ENCODE peak calls at places on chromosomes 16 and 17, in four cellular contexts. U is NCI-H1436; P is activated CD4-positive, CD25-positive, alpha-beta regulatory T cell; D is esophagus squamous epithelium. O is an unnamed sample.

GRCh38 chr17:57016764-57017116 is 38.8 kb downstream of the SCPEP1 start:
- DNase-seq in U (no peak), P (no peak), D (no peak), O (no peak)

GRCh38 chr17:58330997-58331814 is 2.6 kb upstream of the TSPOAP1 start:
- DNase-seq in P (peak; percentile 56), D (no peak), U (no peak), O (peak; percentile 85)

GRCh38 chr17:68972119-68972704 is 17.0 kb upstream of the ABCA8 start:
- DNase-seq in P (no peak), U (peak; percentile 28), D (no peak), O (no peak)

GRCh38 chr16:73046484-73047214 is 1.3 kb downstream of the ZFHX3 start:
- DNase-seq in P (no peak), D (no peak), U (no peak), O (no peak)

GRCh38 chr17:82213251-82214011 is 789 bp upstream of the CCDC57 start:
- DNase-seq in U (no peak), D (no peak), P (no peak), O (peak; percentile 78)

GRCh38 chr16:57315401-57315800 is 30.9 kb upstream of the PLLP start:
- DNase-seq in D (no peak), P (no peak), U (no peak), O (no peak)

GRCh38 chr17:17060001-17060929 is 18.0 kb downstream of the MPRIP start:
- DNase-seq in U (no peak), D (no peak), P (no peak), O (no peak)

GRCh38 chr16:31507929-31508705 is at the start of gene RUSF1:
- DNase-seq in D (peak; percentile 63), P (peak; percentile 57), U (peak; percentile 75), O (peak; percentile 91)

GRCh38 chr17:77444653-77445029 is 303.9 kb downstream of the SEC14L1 start:
- DNase-seq in D (no peak), P (no peak), U (no peak), O (no peak)

GRCh38 chr16:61149709-61150108 is 886.5 kb downstream of the CDH8 start:
- DNase-seq in D (no peak), U (no peak), P (no peak), O (no peak)

GRCh38 chr17:48738424-48738802 is 9.9 kb upstream of the HOXB13 start:
- DNase-seq in U (no peak), D (no peak), P (no peak), O (no peak)

GRCh38 chr17:57485916-57486315 is 229.6 kb downstream of the MSI2 start:
- DNase-seq in D (no peak), U (no peak), P (no peak), O (no peak)

GRCh38 chr17:2383628-2384167 is 17.2 kb downstream of the MNT start:
- DNase-seq in D (no peak), U (no peak), P (no peak), O (no peak)

GRCh38 chr16:82967424-82967823 is 340.7 kb downstream of the CDH13 start:
- DNase-seq in P (no peak), U (no peak), D (no peak), O (no peak)

GRCh38 chr17:31918701-31919128 is 17.2 kb upstream of the UTP6 start:
- DNase-seq in U (no peak), D (no peak), P (no peak), O (no peak)

GRCh38 chr16:78288915-78289314 is 189.5 kb downstream of the WWOX start:
- DNase-seq in P (no peak), U (no peak), D (no peak), O (no peak)

GRCh38 chr16:87582221-87582965 is 19.9 kb upstream of the JPH3 start:
- DNase-seq in D (no peak), P (no peak), U (no peak), O (no peak)

GRCh38 chr17:7124923-7125322 is 10.3 kb upstream of the ASGR2 start:
- DNase-seq in D (no peak), U (no peak), P (no peak), O (no peak)

GRCh38 chr17:61063528-61063927 is 336.1 kb upstream of the TBX2 start:
- DNase-seq in P (no peak), D (no peak), U (no peak), O (no peak)

GRCh38 chr16:29900888-29901606 is 759 bp downstream of the ASPHD1 start:
- DNase-seq in D (no peak), U (no peak), P (no peak), O (no peak)

GRCh38 chr16:65524997-65525396 is 403.1 kb upstream of the CDH11 start:
- DNase-seq in D (no peak), U (no peak), P (no peak), O (no peak)

GRCh38 chr16:86195863-86196630 is 297.1 kb downstream of the IRF8 start:
- DNase-seq in D (no peak), P (no peak), U (no peak), O (no peak)

GRCh38 chr17:37182786-37183185 is 193.0 kb upstream of the C17orf78 start:
- DNase-seq in D (no peak), P (no peak), U (no peak), O (no peak)

GRCh38 chr16:63461248-63461841 is 1425.1 kb upstream of the CDH8 start:
- DNase-seq in U (no peak), D (no peak), P (no peak), O (no peak)

GRCh38 chr17:17822189-17822978 is 14.4 kb downstream of the SREBF1 start:
- DNase-seq in D (no peak), U (no peak), P (no peak), O (no peak)

GRCh38 chr16:59164461-59164860 is 430.3 kb upstream of the GOT2 start:
- DNase-seq in U (no peak), P (no peak), D (no peak), O (no peak)

GRCh38 chr16:50360033-50360778 is 8.6 kb downstream of the BRD7 start:
- DNase-seq in U (no peak), D (no peak), P (no peak), O (no peak)

GRCh38 chr17:43530303-43531081 is 15.6 kb downstream of the ETV4 start:
- DNase-seq in U (peak; percentile 78), P (no peak), D (no peak), O (no peak)

GRCh38 chr17:71975998-71976649 is 144.7 kb upstream of the SOX9 start:
- DNase-seq in D (no peak), U (no peak), P (no peak), O (no peak)

GRCh38 chr17:32742686-32743538 is 134.0 kb downstream of the MYO1D start:
- DNase-seq in U (no peak), P (no peak), D (no peak), O (no peak)

GRCh38 chr17:19327039-19327776 is 35.3 kb downstream of the B9D1 start:
- DNase-seq in P (no peak), D (no peak), U (no peak), O (no peak)

GRCh38 chr17:38509772-38510423 is 81.6 kb downstream of the ARHGAP23 start:
- DNase-seq in P (no peak), U (no peak), D (no peak), O (no peak)

GRCh38 chr17:65561394-65562205 is at the start of gene AXIN2:
- DNase-seq in P (peak; percentile 69), D (peak; percentile 19), U (peak; percentile 81), O (peak; percentile 86)

GRCh38 chr17:19334331-19334730 is 28.2 kb downstream of the B9D1 start:
- DNase-seq in D (no peak), U (no peak), P (no peak), O (no peak)

O was measured in activated T-cell treated with anti-CD3 and anti-CD28 coated beads, Interleukin-2, amount 50 U/mL, for 48 hours.